ENCODE peak calls at places on chromosome 1, in seven cellular contexts. N is ovary, Z is A549, Y is vagina, G is HCT116, M is stomach, I is endothelial cell of umbilical vein. D is an unnamed sample.

GRCh38 chr1:50750021-50750619 is 209.9 kb downstream of the FAF1 start:
- DNase-seq in G (peak; percentile 10), I (peak; percentile 61), M (no peak), N (no peak), Z (peak; percentile 53), Y (no peak), D (no peak)

GRCh38 chr1:37859507-37860345 is at the start of gene MTF1:
- DNase-seq in N (peak; percentile 97), G (peak; percentile 93), M (peak; percentile 97), Z (peak; percentile 93), Y (peak; percentile 98), I (peak; percentile 97), D (peak; percentile 97)

GRCh38 chr1:67214420-67215174 is 48.3 kb downstream of the IL23R start:
- DNase-seq in G (peak; percentile 19), M (no peak), I (peak; percentile 27), Y (no peak), Z (peak; percentile 24), N (no peak), D (no peak)

GRCh38 chr1:202159534-202160371 is 649 bp downstream of the PTPN7 start:
- DNase-seq in G (no peak), N (no peak), M (no peak), I (no peak), Z (no peak), Y (no peak), D (no peak)

GRCh38 chr1:29465755-29466154 is 229.4 kb downstream of the PTPRU start:
- DNase-seq in Y (no peak), M (no peak), N (no peak), Z (no peak), I (peak; percentile 1), G (no peak), D (no peak)

GRCh38 chr1:8424539-8425116 is 106.7 kb downstream of the SLC45A1 start:
- DNase-seq in Y (no peak), Z (peak; percentile 14), M (peak; percentile 77), G (peak; percentile 22), I (peak; percentile 66), N (no peak), D (peak; percentile 82)

GRCh38 chr1:31414692-31415370 is 1.8 kb downstream of the SERINC2 start:
- DNase-seq in N (no peak), M (peak; percentile 57), G (no peak), Y (no peak), I (no peak), Z (no peak), D (no peak)

GRCh38 chr1:212070720-212071302 is 35.3 kb downstream of the DTL start:
- DNase-seq in I (peak; percentile 72), Z (peak; percentile 43), Y (no peak), M (no peak), G (peak; percentile 13), N (no peak), D (peak; percentile 8)

GRCh38 chr1:88777604-88778149 is 93.6 kb downstream of the PKN2 start:
- DNase-seq in G (no peak), Z (no peak), I (no peak), M (no peak), Y (no peak), N (no peak), D (no peak)

GRCh38 chr1:206590025-206590834 is 22.0 kb downstream of the EIF2D start:
- DNase-seq in Z (no peak), G (peak; percentile 37), Y (no peak), N (no peak), I (no peak), M (no peak), D (no peak)
- TF ChIP-seq POLR2A in Z (no peak), G (no peak), Y (no peak), N (no peak), I (no peak), M (no peak), D (no peak)

DNA sequence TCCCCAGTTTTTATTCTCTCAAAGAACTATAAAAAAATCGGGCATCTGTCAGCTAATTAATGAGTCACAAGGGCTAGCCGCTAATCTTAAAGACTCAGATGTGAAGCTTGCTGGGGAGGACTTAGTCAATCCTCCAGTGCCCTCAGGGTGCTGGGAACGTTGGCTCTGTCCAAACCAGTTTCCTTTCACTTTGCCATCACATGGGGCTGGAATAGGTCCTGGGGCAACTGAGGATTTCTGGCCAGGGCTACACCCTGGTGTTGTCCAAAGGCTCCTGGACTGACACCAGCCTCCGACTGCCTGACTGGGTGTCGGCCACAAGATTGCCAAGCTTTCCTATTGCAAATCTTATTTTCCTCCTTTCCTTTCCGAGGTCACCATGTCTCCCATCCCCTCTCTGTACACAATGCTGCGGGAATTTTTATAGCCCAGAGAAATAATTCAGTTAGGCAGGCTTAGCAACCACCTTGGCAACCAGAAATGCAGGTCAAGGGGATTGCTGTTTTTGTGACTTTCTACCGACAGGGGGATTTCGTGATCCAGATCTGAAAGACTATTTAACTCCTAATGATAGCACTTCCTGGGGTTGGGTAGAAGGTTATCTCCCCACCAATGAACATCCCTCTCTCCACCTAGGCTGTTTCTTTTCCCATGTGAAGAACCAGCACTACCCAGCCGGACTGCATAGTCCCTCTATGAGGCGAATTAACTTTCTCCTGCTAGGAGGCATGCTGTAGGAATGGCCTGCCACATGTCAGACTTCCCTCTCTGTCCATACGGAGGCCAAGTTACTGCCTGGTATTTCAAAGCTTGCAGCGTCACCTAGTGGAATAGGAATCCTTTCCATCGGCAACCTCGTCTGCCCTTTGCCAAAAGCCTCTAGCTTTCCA is 29.9 kb upstream of the CTBS start:
- DNase-seq in G (peak; percentile 73), Z (peak; percentile 43), M (no peak), N (peak; percentile 27), I (peak; percentile 91), Y (no peak), D (peak; percentile 61)
- H3K9me3 ChIP-seq in G (peaks cover 9% of the 10 kb centered on the region), Z (peaks cover 12% of the 10 kb centered on the region), M (peaks cover 22% of the 10 kb centered on the region), N (peaks cover 6% of the 10 kb centered on the region), I (peaks cover 2% of the 10 kb centered on the region), Y (no peaks in the 10 kb centered on the region), D (no peaks in the 10 kb centered on the region)

GRCh38 chr1:41887365-41887764 is 31.4 kb downstream of the HIVEP3 start:
- DNase-seq in G (no peak), I (no peak), M (no peak), Y (peak; percentile 64), Z (no peak), N (no peak), D (no peak)

GRCh38 chr1:41888756-41889155 is 30.0 kb downstream of the HIVEP3 start:
- DNase-seq in I (no peak), G (no peak), N (no peak), Y (peak; percentile 64), Z (no peak), M (no peak), D (no peak)

GRCh38 chr1:41891403-41891896 is 27.3 kb downstream of the HIVEP3 start:
- DNase-seq in M (peak; percentile 41), I (peak; percentile 62), Z (no peak), N (no peak), Y (peak; percentile 67), G (no peak), D (no peak)

GRCh38 chr1:41890841-41891311 is 27.8 kb downstream of the HIVEP3 start:
- DNase-seq in Z (no peak), N (no peak), G (no peak), M (peak; percentile 78), I (peak; percentile 38), Y (peak; percentile 81), D (peak; percentile 32)

GRCh38 chr1:41889506-41890414 is 29.0 kb downstream of the HIVEP3 start:
- DNase-seq in G (no peak), N (no peak), Y (peak; percentile 60), M (no peak), I (no peak), Z (no peak), D (no peak)
- H3K27ac ChIP-seq in G (no peak overlapping the region), N (peak overlapping the region; percentile 67), Y (no peak overlapping the region), M (peak overlapping the region; percentile 88), I (no peak overlapping the region), Z (no peak overlapping the region), D (no peak overlapping the region)

DNA sequence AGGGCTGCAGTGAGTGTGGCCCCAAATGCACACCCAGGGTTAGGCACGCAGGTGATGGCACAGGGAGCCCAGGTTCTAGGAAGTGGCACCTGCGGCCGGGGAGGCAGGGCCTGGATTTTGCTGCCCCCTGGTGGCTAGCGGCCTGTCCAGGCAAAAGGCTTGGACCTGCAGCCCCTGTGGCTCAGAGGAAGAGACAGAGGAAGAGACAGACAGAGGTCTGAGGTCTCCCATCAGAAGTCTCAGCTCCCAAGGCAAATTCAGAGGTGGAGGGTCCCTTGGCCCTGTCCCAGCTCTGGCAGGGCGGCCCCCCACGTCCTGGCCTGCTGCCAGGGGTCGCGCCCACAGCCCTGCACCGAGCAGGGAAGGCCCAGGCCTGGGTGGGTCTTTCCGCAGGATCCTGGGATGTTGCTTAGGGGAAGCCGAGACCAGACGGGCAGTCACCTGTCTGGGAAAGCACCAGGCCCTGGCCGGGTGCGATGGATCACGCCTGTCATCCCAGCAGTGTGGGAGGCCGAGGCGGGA is 8.0 kb upstream of the TNFRSF14 start:
- DNase-seq in G (peak; percentile 70), N (peak; percentile 86), Y (no peak), Z (peak; percentile 59), M (peak; percentile 90), I (peak; percentile 58), D (peak; percentile 86)
- TF ChIP-seq POLR2A in G (no peak), N (peak; percentile 14), Y (no peak), Z (no peak), M (no peak), I (no peak), D (no peak)

GRCh38 chr1:194227157-194227556 is 1040.7 kb upstream of the B3GALT2 start:
- DNase-seq in Y (no peak), M (no peak), I (peak; percentile 3), Z (no peak), N (no peak), G (no peak), D (no peak)
- H3K9me3 ChIP-seq in Y (no peaks in the 10 kb centered on the region), M (no peaks in the 10 kb centered on the region), I (no peaks in the 10 kb centered on the region), Z (no peaks in the 10 kb centered on the region), N (no peaks in the 10 kb centered on the region), G (no peaks in the 10 kb centered on the region), D (no peaks in the 10 kb centered on the region)